ENCODE peak calls at places on chromosome 2, in six cellular contexts. One of them, this sample, is unnamed.

GRCh38 chr2:134020608-134021007 is 233.3 kb upstream of the MGAT5 start:
- DNase-seq in cardiac muscle cell: no peak
- DNase-seq in activated T-cell treated with anti-CD3 and anti-CD28 coated beads for 48 hours: no peak
- DNase-seq in Daoy: no peak
- DNase-seq in fibroblast of pulmonary artery: no peak
- DNase-seq in HTR-8/SVneo: no peak
- DNase-seq in this sample: no peak

GRCh38 chr2:76019130-76019529 is 308.4 kb upstream of the GCFC2 start:
- DNase-seq in cardiac muscle cell: no peak
- DNase-seq in activated T-cell treated with anti-CD3 and anti-CD28 coated beads for 48 hours: no peak
- DNase-seq in Daoy: peak
- DNase-seq in fibroblast of pulmonary artery: no peak
- DNase-seq in HTR-8/SVneo: no peak
- DNase-seq in this sample: no peak

GRCh38 chr2:36351291-36352023 is 4.1 kb upstream of the CRIM1 start:
- DNase-seq in cardiac muscle cell: no peak
- DNase-seq in activated T-cell treated with anti-CD3 and anti-CD28 coated beads for 48 hours: no peak
- DNase-seq in Daoy: no peak
- DNase-seq in fibroblast of pulmonary artery: no peak
- DNase-seq in HTR-8/SVneo: no peak
- DNase-seq in this sample: no peak

GRCh38 chr2:197008229-197008628 is 81.7 kb upstream of the PGAP1 start:
- DNase-seq in cardiac muscle cell: peak
- DNase-seq in activated T-cell treated with anti-CD3 and anti-CD28 coated beads for 48 hours: no peak
- DNase-seq in Daoy: peak
- DNase-seq in fibroblast of pulmonary artery: peak
- DNase-seq in HTR-8/SVneo: peak
- DNase-seq in this sample: no peak

GRCh38 chr2:18987592-18988073 is 370.8 kb downstream of the OSR1 start:
- DNase-seq in cardiac muscle cell: peak
- DNase-seq in activated T-cell treated with anti-CD3 and anti-CD28 coated beads for 48 hours: no peak
- DNase-seq in Daoy: peak
- DNase-seq in fibroblast of pulmonary artery: peak
- DNase-seq in HTR-8/SVneo: peak
- DNase-seq in this sample: peak

GRCh38 chr2:69521747-69522146 is 84.5 kb upstream of the NFU1 start:
- DNase-seq in cardiac muscle cell: no peak
- DNase-seq in activated T-cell treated with anti-CD3 and anti-CD28 coated beads for 48 hours: no peak
- DNase-seq in Daoy: no peak
- DNase-seq in fibroblast of pulmonary artery: no peak
- DNase-seq in HTR-8/SVneo: no peak
- DNase-seq in this sample: no peak

GRCh38 chr2:6325616-6326015 is 540.1 kb downstream of the CMPK2 start:
- DNase-seq in cardiac muscle cell: no peak
- DNase-seq in activated T-cell treated with anti-CD3 and anti-CD28 coated beads for 48 hours: no peak
- DNase-seq in Daoy: no peak
- DNase-seq in fibroblast of pulmonary artery: no peak
- DNase-seq in HTR-8/SVneo: no peak
- DNase-seq in this sample: no peak

GRCh38 chr2:234674781-234675201 is 177.9 kb upstream of the ARL4C start:
- DNase-seq in cardiac muscle cell: peak
- DNase-seq in activated T-cell treated with anti-CD3 and anti-CD28 coated beads for 48 hours: no peak
- DNase-seq in Daoy: peak
- DNase-seq in fibroblast of pulmonary artery: peak
- DNase-seq in HTR-8/SVneo: no peak
- DNase-seq in this sample: no peak

GRCh38 chr2:11481789-11482472 is 16.0 kb upstream of the E2F6 start:
- DNase-seq in cardiac muscle cell: no peak
- DNase-seq in activated T-cell treated with anti-CD3 and anti-CD28 coated beads for 48 hours: no peak
- DNase-seq in Daoy: no peak
- DNase-seq in fibroblast of pulmonary artery: no peak
- DNase-seq in HTR-8/SVneo: no peak
- DNase-seq in this sample: no peak

GRCh38 chr2:66171530-66171929 is 263.4 kb upstream of the MEIS1 start:
- DNase-seq in cardiac muscle cell: no peak
- DNase-seq in activated T-cell treated with anti-CD3 and anti-CD28 coated beads for 48 hours: no peak
- DNase-seq in Daoy: no peak
- DNase-seq in fibroblast of pulmonary artery: no peak
- DNase-seq in HTR-8/SVneo: no peak
- DNase-seq in this sample: no peak

GRCh38 chr2:18829331-18829902 is 240.0 kb upstream of the NT5C1B start:
- DNase-seq in cardiac muscle cell: peak
- DNase-seq in activated T-cell treated with anti-CD3 and anti-CD28 coated beads for 48 hours: no peak
- DNase-seq in Daoy: peak
- DNase-seq in fibroblast of pulmonary artery: peak
- DNase-seq in HTR-8/SVneo: no peak
- DNase-seq in this sample: no peak

This sample was measured in dermis blood vessel endothelial cell.